ENCODE peak calls at places on chromosomes 12 and 14, in nine cellular contexts. One of them, this sample, is unnamed.

GRCh38 chr14:68924392-68925158 is 54.5 kb downstream of the ACTN1 start:
- DNase-seq in CD8-positive, alpha-beta memory T cell: no peak
- DNase-seq in IMR-90: no peak
- DNase-seq in amniotic stem cell: peak
- DNase-seq in GM23248: no peak
- DNase-seq in HuH-7.5: no peak
- DNase-seq in NCI-H460: no peak
- DNase-seq in non-pigmented ciliary epithelial cell: no peak
- DNase-seq in activated gamma-delta T cell: no peak
- DNase-seq in this sample: no peak

GRCh38 chr12:51351913-51352532 is 5.5 kb upstream of the CELA1 start:
- DNase-seq in CD8-positive, alpha-beta memory T cell: peak
- DNase-seq in IMR-90: peak
- DNase-seq in amniotic stem cell: no peak
- DNase-seq in GM23248: peak
- DNase-seq in HuH-7.5: peak
- DNase-seq in NCI-H460: peak
- DNase-seq in non-pigmented ciliary epithelial cell: no peak
- DNase-seq in activated gamma-delta T cell: no peak
- DNase-seq in this sample: no peak

GRCh38 chr12:83349907-83350611 is 663.4 kb downstream of the TMTC2 start:
- DNase-seq in CD8-positive, alpha-beta memory T cell: no peak
- DNase-seq in IMR-90: no peak
- DNase-seq in amniotic stem cell: no peak
- DNase-seq in GM23248: no peak
- DNase-seq in HuH-7.5: peak
- DNase-seq in NCI-H460: no peak
- DNase-seq in non-pigmented ciliary epithelial cell: no peak
- DNase-seq in activated gamma-delta T cell: no peak
- DNase-seq in this sample: no peak

GRCh38 chr12:8822298-8822697 is at the start of gene A2ML1:
- DNase-seq in CD8-positive, alpha-beta memory T cell: no peak
- DNase-seq in IMR-90: no peak
- DNase-seq in amniotic stem cell: no peak
- DNase-seq in GM23248: no peak
- DNase-seq in HuH-7.5: no peak
- DNase-seq in NCI-H460: no peak
- DNase-seq in non-pigmented ciliary epithelial cell: no peak
- DNase-seq in activated gamma-delta T cell: no peak
- DNase-seq in this sample: no peak

GRCh38 chr12:127388985-127389384 is 878.0 kb upstream of the TMEM132C start:
- DNase-seq in CD8-positive, alpha-beta memory T cell: no peak
- DNase-seq in IMR-90: no peak
- DNase-seq in amniotic stem cell: no peak
- DNase-seq in GM23248: no peak
- DNase-seq in HuH-7.5: no peak
- DNase-seq in NCI-H460: no peak
- DNase-seq in non-pigmented ciliary epithelial cell: no peak
- DNase-seq in activated gamma-delta T cell: no peak
- DNase-seq in this sample: no peak

GRCh38 chr12:11731455-11731854 is 82.0 kb downstream of the ETV6 start:
- DNase-seq in CD8-positive, alpha-beta memory T cell: no peak
- DNase-seq in IMR-90: peak
- DNase-seq in amniotic stem cell: no peak
- DNase-seq in GM23248: peak
- DNase-seq in HuH-7.5: no peak
- DNase-seq in NCI-H460: no peak
- DNase-seq in non-pigmented ciliary epithelial cell: no peak
- DNase-seq in activated gamma-delta T cell: no peak
- DNase-seq in this sample: no peak

GRCh38 chr12:29591140-29592020 is 93.9 kb upstream of the OVCH1 start:
- DNase-seq in CD8-positive, alpha-beta memory T cell: no peak
- DNase-seq in IMR-90: peak
- DNase-seq in amniotic stem cell: no peak
- DNase-seq in GM23248: peak
- DNase-seq in HuH-7.5: no peak
- DNase-seq in NCI-H460: no peak
- DNase-seq in non-pigmented ciliary epithelial cell: no peak
- DNase-seq in activated gamma-delta T cell: no peak
- DNase-seq in this sample: no peak

GRCh38 chr12:52682381-52682660 is 2.1 kb upstream of the KRT1 start:
- DNase-seq in CD8-positive, alpha-beta memory T cell: no peak
- DNase-seq in IMR-90: no peak
- DNase-seq in amniotic stem cell: no peak
- DNase-seq in GM23248: no peak
- DNase-seq in HuH-7.5: no peak
- DNase-seq in NCI-H460: no peak
- DNase-seq in non-pigmented ciliary epithelial cell: no peak
- DNase-seq in activated gamma-delta T cell: no peak
- DNase-seq in this sample: no peak

GRCh38 chr12:26369588-26369987 is 174.2 kb downstream of the SSPN start:
- DNase-seq in CD8-positive, alpha-beta memory T cell: no peak
- DNase-seq in IMR-90: peak
- DNase-seq in amniotic stem cell: peak
- DNase-seq in GM23248: peak
- DNase-seq in HuH-7.5: no peak
- DNase-seq in NCI-H460: peak
- DNase-seq in non-pigmented ciliary epithelial cell: peak
- DNase-seq in activated gamma-delta T cell: no peak
- DNase-seq in this sample: no peak

This sample was measured in CD8-positive, alpha-beta T cell.